ENCODE peak calls at places on chromosome 18, in six cellular contexts. One of them, this sample, is unnamed.
A peak's percentile ranks its signal among the peaks of the same experiment; 100 is the strongest.

GRCh38 chr18:76491801-76492668 is 3.0 kb downstream of the ZNF516 start:
- DNase-seq in AG04450: no peak
- DNase-seq in lung: no peak
- DNase-seq in adrenal gland: peak; percentile 66
- DNase-seq in GM13976: peak; percentile 37
- DNase-seq in AG09319: no peak
- DNase-seq in this sample: no peak

GRCh38 chr18:80172056-80172455 is 63.0 kb downstream of the ADNP2 start:
- DNase-seq in adrenal gland: no peak
- DNase-seq in AG04450: no peak
- DNase-seq in AG09319: no peak
- DNase-seq in GM13976: no peak
- DNase-seq in lung: no peak
- DNase-seq in this sample: no peak

GRCh38 chr18:63285332-63285731 is 34.2 kb downstream of the BCL2 start:
- DNase-seq in AG09319: no peak
- DNase-seq in GM13976: peak; percentile 41
- DNase-seq in adrenal gland: no peak
- DNase-seq in lung: no peak
- DNase-seq in AG04450: no peak
- DNase-seq in this sample: no peak

GRCh38 chr18:8279931-8280330 is 329.3 kb upstream of the RAB12 start:
- DNase-seq in AG09319: no peak
- DNase-seq in AG04450: no peak
- DNase-seq in GM13976: no peak
- DNase-seq in lung: no peak
- DNase-seq in adrenal gland: no peak
- DNase-seq in this sample: no peak

GRCh38 chr18:71116535-71116934 is 827.7 kb downstream of the SOCS6 start:
- DNase-seq in GM13976: no peak
- DNase-seq in AG09319: no peak
- DNase-seq in adrenal gland: peak; percentile 46
- DNase-seq in lung: no peak
- DNase-seq in AG04450: no peak
- DNase-seq in this sample: no peak

GRCh38 chr18:10010611-10011015 is 96.8 kb downstream of the VAPA start:
- DNase-seq in GM13976: no peak
- DNase-seq in AG09319: peak; percentile 78
- DNase-seq in adrenal gland: peak; percentile 39
- DNase-seq in lung: peak; percentile 54
- DNase-seq in AG04450: peak; percentile 81
- DNase-seq in this sample: no peak

GRCh38 chr18:44828080-44828479 is 147.4 kb downstream of the SETBP1 start:
- DNase-seq in lung: no peak
- DNase-seq in AG04450: no peak
- DNase-seq in AG09319: no peak
- DNase-seq in adrenal gland: no peak
- DNase-seq in GM13976: no peak
- DNase-seq in this sample: no peak

GRCh38 chr18:74023220-74023619 is 124.4 kb downstream of the FBXO15 start:
- DNase-seq in GM13976: no peak
- DNase-seq in AG04450: no peak
- DNase-seq in adrenal gland: no peak
- DNase-seq in AG09319: no peak
- DNase-seq in lung: no peak
- DNase-seq in this sample: no peak

GRCh38 chr18:498901-499300 is 1.6 kb downstream of the COLEC12 start:
- DNase-seq in AG04450: no peak
- DNase-seq in adrenal gland: no peak
- DNase-seq in AG09319: no peak
- DNase-seq in GM13976: no peak
- DNase-seq in lung: no peak
- DNase-seq in this sample: no peak

GRCh38 chr18:61400016-61400630 is 66.9 kb downstream of the CDH20 start:
- DNase-seq in AG09319: no peak
- DNase-seq in GM13976: no peak
- DNase-seq in lung: no peak
- DNase-seq in AG04450: no peak
- DNase-seq in adrenal gland: no peak
- DNase-seq in this sample: no peak

GRCh38 chr18:23879544-23879943 is 135.0 kb upstream of the TTC39C start:
- DNase-seq in AG09319: no peak
- DNase-seq in AG04450: no peak
- DNase-seq in GM13976: no peak
- DNase-seq in lung: no peak
- DNase-seq in adrenal gland: no peak
- DNase-seq in this sample: no peak

GRCh38 chr18:1017227-1017626 is 112.6 kb downstream of the ADCYAP1 start:
- DNase-seq in lung: no peak
- DNase-seq in adrenal gland: no peak
- DNase-seq in AG09319: no peak
- DNase-seq in AG04450: no peak
- DNase-seq in GM13976: no peak
- DNase-seq in this sample: no peak

GRCh38 chr18:34510926-34511325 is 199.2 kb upstream of the DTNA start:
- DNase-seq in GM13976: no peak
- DNase-seq in lung: no peak
- DNase-seq in adrenal gland: no peak
- DNase-seq in AG04450: no peak
- DNase-seq in AG09319: no peak
- DNase-seq in this sample: no peak

GRCh38 chr18:44682871-44683221 is 2.2 kb downstream of the SETBP1 start:
- DNase-seq in lung: no peak
- DNase-seq in AG09319: no peak
- DNase-seq in adrenal gland: no peak
- DNase-seq in AG04450: no peak
- DNase-seq in GM13976: no peak
- DNase-seq in this sample: no peak

GRCh38 chr18:24659837-24660720 is 199.6 kb downstream of the HRH4 start:
- DNase-seq in lung: no peak
- DNase-seq in AG09319: no peak
- DNase-seq in GM13976: no peak
- DNase-seq in AG04450: no peak
- DNase-seq in adrenal gland: peak; percentile 4
- DNase-seq in this sample: no peak

GRCh38 chr18:14026199-14026598 is 106.0 kb downstream of the ZNF519 start:
- DNase-seq in AG04450: no peak
- DNase-seq in lung: no peak
- DNase-seq in AG09319: no peak
- DNase-seq in GM13976: no peak
- DNase-seq in adrenal gland: no peak
- DNase-seq in this sample: no peak

GRCh38 chr18:23265691-23266399 is 130.6 kb downstream of the CABLES1 start:
- DNase-seq in AG04450: no peak
- DNase-seq in lung: no peak
- DNase-seq in GM13976: no peak
- DNase-seq in adrenal gland: no peak
- DNase-seq in AG09319: no peak
- DNase-seq in this sample: no peak

GRCh38 chr18:24839991-24840390 is 379.6 kb downstream of the HRH4 start:
- DNase-seq in lung: no peak
- DNase-seq in adrenal gland: no peak
- DNase-seq in AG04450: no peak
- DNase-seq in AG09319: no peak
- DNase-seq in GM13976: no peak
- DNase-seq in this sample: no peak

GRCh38 chr18:22607284-22607635 is 189.5 kb upstream of the CTAGE1 start:
- DNase-seq in AG04450: no peak
- DNase-seq in adrenal gland: no peak
- DNase-seq in GM13976: no peak
- DNase-seq in lung: no peak
- DNase-seq in AG09319: no peak
- DNase-seq in this sample: no peak

GRCh38 chr18:63979409-63979908 is 9.6 kb downstream of the SERPINB8 start:
- DNase-seq in AG09319: peak; percentile 22
- DNase-seq in GM13976: peak; percentile 52
- DNase-seq in AG04450: peak; percentile 21
- DNase-seq in adrenal gland: peak; percentile 68
- DNase-seq in lung: peak; percentile 67
- DNase-seq in this sample: peak; percentile 22

GRCh38 chr18:63261029-63261428 is 58.5 kb downstream of the BCL2 start:
- DNase-seq in AG09319: no peak
- DNase-seq in GM13976: no peak
- DNase-seq in lung: no peak
- DNase-seq in AG04450: no peak
- DNase-seq in adrenal gland: no peak
- DNase-seq in this sample: no peak

GRCh38 chr18:70280007-70280925 is 8.6 kb upstream of the SOCS6 start:
- DNase-seq in AG04450: no peak
- DNase-seq in adrenal gland: peak; percentile 73
- DNase-seq in GM13976: no peak
- DNase-seq in AG09319: no peak
- DNase-seq in lung: no peak
- DNase-seq in this sample: no peak

GRCh38 chr18:40371673-40372072 is 1583.4 kb upstream of the PIK3C3 start:
- DNase-seq in adrenal gland: no peak
- DNase-seq in lung: no peak
- DNase-seq in AG04450: peak; percentile 26
- DNase-seq in AG09319: no peak
- DNase-seq in GM13976: no peak
- DNase-seq in this sample: no peak

GRCh38 chr18:27175914-27176313 is 9.2 kb downstream of the CHST9 start:
- DNase-seq in AG09319: no peak
- DNase-seq in AG04450: no peak
- DNase-seq in adrenal gland: no peak
- DNase-seq in GM13976: no peak
- DNase-seq in lung: no peak
- DNase-seq in this sample: no peak

GRCh38 chr18:26464128-26465011 is 84.0 kb downstream of the KCTD1 start:
- DNase-seq in AG09319: no peak
- DNase-seq in AG04450: no peak
- DNase-seq in lung: no peak
- DNase-seq in adrenal gland: no peak
- DNase-seq in GM13976: no peak
- DNase-seq in this sample: no peak

GRCh38 chr18:62655520-62656219 is 59.7 kb upstream of the PHLPP1 start:
- DNase-seq in GM13976: no peak
- DNase-seq in AG09319: no peak
- DNase-seq in lung: no peak
- DNase-seq in AG04450: no peak
- DNase-seq in adrenal gland: no peak
- DNase-seq in this sample: no peak

GRCh38 chr18:11937874-11938478 is 29.9 kb upstream of the MPPE1 start:
- DNase-seq in GM13976: peak; percentile 83
- DNase-seq in AG09319: peak; percentile 20
- DNase-seq in adrenal gland: peak; percentile 86
- DNase-seq in AG04450: no peak
- DNase-seq in lung: peak; percentile 75
- DNase-seq in this sample: peak; percentile 68
- TF ChIP-seq CTCF in GM13976: peak; percentile 57
- TF ChIP-seq CTCF in AG09319: peak; percentile 67
- TF ChIP-seq CTCF in adrenal gland: peak; percentile 88
- TF ChIP-seq CTCF in AG04450: peak; percentile 83
- TF ChIP-seq CTCF in lung: peak; percentile 85
- TF ChIP-seq CTCF in this sample: peak; percentile 87

GRCh38 chr18:35511833-35512232 is 14.1 kb upstream of the INO80C start:
- DNase-seq in AG09319: no peak
- DNase-seq in GM13976: no peak
- DNase-seq in AG04450: no peak
- DNase-seq in lung: peak; percentile 11
- DNase-seq in adrenal gland: no peak
- DNase-seq in this sample: no peak
- TF ChIP-seq CTCF in AG09319: no peak
- TF ChIP-seq CTCF in GM13976: peak; percentile 20
- TF ChIP-seq CTCF in AG04450: peak; percentile 8
- TF ChIP-seq CTCF in lung: no peak
- TF ChIP-seq CTCF in adrenal gland: peak; percentile 8
- TF ChIP-seq CTCF in this sample: no peak

GRCh38 chr18:78517973-78518372 is 461.6 kb upstream of the SALL3 start:
- DNase-seq in lung: no peak
- DNase-seq in AG09319: no peak
- DNase-seq in GM13976: no peak
- DNase-seq in AG04450: no peak
- DNase-seq in adrenal gland: no peak
- DNase-seq in this sample: no peak
- TF ChIP-seq CTCF in lung: no peak
- TF ChIP-seq CTCF in AG09319: no peak
- TF ChIP-seq CTCF in GM13976: no peak
- TF ChIP-seq CTCF in AG04450: no peak
- TF ChIP-seq CTCF in adrenal gland: no peak
- TF ChIP-seq CTCF in this sample: no peak

GRCh38 chr18:6757966-6758365 is 28.4 kb downstream of the ARHGAP28 start:
- DNase-seq in lung: no peak
- DNase-seq in adrenal gland: no peak
- DNase-seq in AG09319: no peak
- DNase-seq in AG04450: no peak
- DNase-seq in GM13976: no peak
- DNase-seq in this sample: no peak
- TF ChIP-seq CTCF in lung: no peak
- TF ChIP-seq CTCF in adrenal gland: no peak
- TF ChIP-seq CTCF in AG09319: no peak
- TF ChIP-seq CTCF in AG04450: no peak
- TF ChIP-seq CTCF in GM13976: no peak
- TF ChIP-seq CTCF in this sample: no peak

DNA sequence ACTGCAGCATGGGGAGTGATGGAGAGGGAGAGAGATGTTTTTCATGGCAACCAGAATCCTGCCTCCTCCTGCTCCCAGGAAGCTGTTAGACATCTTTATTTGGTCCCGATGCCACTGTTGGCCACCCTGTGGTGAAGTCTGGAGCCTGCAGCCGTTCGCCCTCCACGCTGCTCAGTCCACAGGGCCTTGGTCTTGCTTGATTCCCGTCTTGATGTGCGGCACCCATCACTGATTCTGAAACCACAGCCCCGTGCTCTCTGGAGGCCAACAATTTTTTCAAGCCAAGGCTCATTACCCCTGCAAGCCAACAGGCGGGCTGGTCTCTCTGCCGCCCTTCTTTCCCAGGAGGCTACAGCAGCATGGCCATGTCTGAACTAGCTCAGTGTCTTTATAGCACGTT is 24.5 kb downstream of the SIGLEC15 start:
- DNase-seq in GM13976: no peak
- DNase-seq in lung: no peak
- DNase-seq in AG09319: no peak
- DNase-seq in adrenal gland: no peak
- DNase-seq in AG04450: no peak
- DNase-seq in this sample: no peak
- TF ChIP-seq CTCF in GM13976: no peak
- TF ChIP-seq CTCF in lung: no peak
- TF ChIP-seq CTCF in AG09319: peak; percentile 23
- TF ChIP-seq CTCF in adrenal gland: no peak
- TF ChIP-seq CTCF in AG04450: peak; percentile 41
- TF ChIP-seq CTCF in this sample: peak; percentile 59

GRCh38 chr18:48229445-48230052 is 179.6 kb downstream of the ZBTB7C start:
- DNase-seq in AG09319: no peak
- DNase-seq in GM13976: no peak
- DNase-seq in lung: no peak
- DNase-seq in adrenal gland: peak; percentile 49
- DNase-seq in AG04450: no peak
- DNase-seq in this sample: no peak
- TF ChIP-seq CTCF in AG09319: no peak
- TF ChIP-seq CTCF in GM13976: no peak
- TF ChIP-seq CTCF in lung: no peak
- TF ChIP-seq CTCF in adrenal gland: peak; percentile 12
- TF ChIP-seq CTCF in AG04450: no peak
- TF ChIP-seq CTCF in this sample: no peak

GRCh38 chr18:5851998-5852397 is 43.3 kb downstream of the TMEM200C start:
- DNase-seq in AG04450: no peak
- DNase-seq in AG09319: no peak
- DNase-seq in lung: no peak
- DNase-seq in adrenal gland: no peak
- DNase-seq in GM13976: no peak
- DNase-seq in this sample: no peak
- TF ChIP-seq CTCF in AG04450: peak; percentile 28
- TF ChIP-seq CTCF in AG09319: no peak
- TF ChIP-seq CTCF in lung: no peak
- TF ChIP-seq CTCF in adrenal gland: no peak
- TF ChIP-seq CTCF in GM13976: no peak
- TF ChIP-seq CTCF in this sample: peak; percentile 42